ENCODE peak calls at places on chromosome 14, in ten cellular contexts. One of them, this sample, is unnamed.

GRCh38 chr14:23559010-23559920 is 3.2 kb downstream of the THTPA start:
- DNase-seq in body of pancreas: no peak
- DNase-seq in HL-60: peak
- DNase-seq in HFF-Myc: no peak
- DNase-seq in vagina: no peak
- DNase-seq in CD8-positive, alpha-beta memory T cell: peak
- DNase-seq in choroid plexus epithelial cell: peak
- DNase-seq in adipocyte: peak
- DNase-seq in gastrocnemius medialis: no peak
- DNase-seq in aorta: peak
- DNase-seq in this sample: peak

GRCh38 chr14:52189330-52189729 is 78.2 kb upstream of the PTGDR start:
- DNase-seq in adipocyte: peak
- DNase-seq in aorta: no peak
- DNase-seq in CD8-positive, alpha-beta memory T cell: no peak
- DNase-seq in HFF-Myc: no peak
- DNase-seq in gastrocnemius medialis: no peak
- DNase-seq in HL-60: no peak
- DNase-seq in vagina: no peak
- DNase-seq in body of pancreas: no peak
- DNase-seq in choroid plexus epithelial cell: peak
- DNase-seq in this sample: no peak

GRCh38 chr14:34971801-34972200 is 11.0 kb upstream of the SRP54 start:
- DNase-seq in gastrocnemius medialis: no peak
- DNase-seq in body of pancreas: no peak
- DNase-seq in vagina: no peak
- DNase-seq in HL-60: no peak
- DNase-seq in choroid plexus epithelial cell: peak
- DNase-seq in CD8-positive, alpha-beta memory T cell: no peak
- DNase-seq in adipocyte: no peak
- DNase-seq in HFF-Myc: no peak
- DNase-seq in aorta: no peak
- DNase-seq in this sample: peak

GRCh38 chr14:101927859-101928258 is 36.5 kb upstream of the DYNC1H1 start:
- DNase-seq in aorta: peak
- DNase-seq in body of pancreas: peak
- DNase-seq in CD8-positive, alpha-beta memory T cell: no peak
- DNase-seq in choroid plexus epithelial cell: peak
- DNase-seq in HFF-Myc: peak
- DNase-seq in HL-60: peak
- DNase-seq in gastrocnemius medialis: peak
- DNase-seq in vagina: no peak
- DNase-seq in adipocyte: peak
- DNase-seq in this sample: peak

GRCh38 chr14:40374221-40374620 is 942.0 kb upstream of the FBXO33 start:
- DNase-seq in HL-60: no peak
- DNase-seq in vagina: no peak
- DNase-seq in choroid plexus epithelial cell: no peak
- DNase-seq in CD8-positive, alpha-beta memory T cell: no peak
- DNase-seq in adipocyte: no peak
- DNase-seq in aorta: no peak
- DNase-seq in gastrocnemius medialis: no peak
- DNase-seq in body of pancreas: no peak
- DNase-seq in HFF-Myc: no peak
- DNase-seq in this sample: no peak

GRCh38 chr14:75125617-75126016 is 1.2 kb downstream of the NEK9 start:
- DNase-seq in gastrocnemius medialis: no peak
- DNase-seq in adipocyte: peak
- DNase-seq in vagina: no peak
- DNase-seq in HL-60: peak
- DNase-seq in aorta: no peak
- DNase-seq in body of pancreas: no peak
- DNase-seq in CD8-positive, alpha-beta memory T cell: no peak
- DNase-seq in choroid plexus epithelial cell: peak
- DNase-seq in HFF-Myc: peak
- DNase-seq in this sample: peak

GRCh38 chr14:24171422-24172260 is at the start of gene REC8:
- DNase-seq in CD8-positive, alpha-beta memory T cell: peak
- DNase-seq in HL-60: no peak
- DNase-seq in gastrocnemius medialis: peak
- DNase-seq in vagina: no peak
- DNase-seq in aorta: peak
- DNase-seq in HFF-Myc: no peak
- DNase-seq in choroid plexus epithelial cell: peak
- DNase-seq in body of pancreas: peak
- DNase-seq in adipocyte: no peak
- DNase-seq in this sample: peak

GRCh38 chr14:87944987-87945604 is 47.9 kb downstream of the GALC start:
- DNase-seq in body of pancreas: no peak
- DNase-seq in HL-60: no peak
- DNase-seq in choroid plexus epithelial cell: peak
- DNase-seq in vagina: no peak
- DNase-seq in adipocyte: peak
- DNase-seq in CD8-positive, alpha-beta memory T cell: no peak
- DNase-seq in aorta: no peak
- DNase-seq in HFF-Myc: no peak
- DNase-seq in gastrocnemius medialis: no peak
- DNase-seq in this sample: peak

GRCh38 chr14:76473381-76474263 is 97.7 kb downstream of the ESRRB start:
- DNase-seq in CD8-positive, alpha-beta memory T cell: no peak
- DNase-seq in body of pancreas: no peak
- DNase-seq in gastrocnemius medialis: peak
- DNase-seq in adipocyte: no peak
- DNase-seq in choroid plexus epithelial cell: peak
- DNase-seq in vagina: no peak
- DNase-seq in aorta: peak
- DNase-seq in HFF-Myc: no peak
- DNase-seq in HL-60: no peak
- DNase-seq in this sample: no peak

GRCh38 chr14:51547260-51547659 is 104.5 kb upstream of the FRMD6 start:
- DNase-seq in vagina: no peak
- DNase-seq in adipocyte: peak
- DNase-seq in HL-60: no peak
- DNase-seq in HFF-Myc: peak
- DNase-seq in CD8-positive, alpha-beta memory T cell: no peak
- DNase-seq in choroid plexus epithelial cell: peak
- DNase-seq in aorta: no peak
- DNase-seq in body of pancreas: peak
- DNase-seq in gastrocnemius medialis: peak
- DNase-seq in this sample: peak

GRCh38 chr14:32633214-32633864 is 304.2 kb downstream of the AKAP6 start:
- DNase-seq in body of pancreas: no peak
- DNase-seq in aorta: no peak
- DNase-seq in HL-60: no peak
- DNase-seq in gastrocnemius medialis: no peak
- DNase-seq in adipocyte: peak
- DNase-seq in HFF-Myc: no peak
- DNase-seq in CD8-positive, alpha-beta memory T cell: no peak
- DNase-seq in choroid plexus epithelial cell: no peak
- DNase-seq in vagina: no peak
- DNase-seq in this sample: no peak

GRCh38 chr14:100714205-100714781 is 12.4 kb upstream of the DLK1 start:
- DNase-seq in vagina: no peak
- DNase-seq in adipocyte: no peak
- DNase-seq in HL-60: no peak
- DNase-seq in CD8-positive, alpha-beta memory T cell: no peak
- DNase-seq in HFF-Myc: no peak
- DNase-seq in gastrocnemius medialis: no peak
- DNase-seq in aorta: no peak
- DNase-seq in body of pancreas: no peak
- DNase-seq in choroid plexus epithelial cell: no peak
- DNase-seq in this sample: no peak

GRCh38 chr14:34110531-34110930 is 159.7 kb upstream of the EGLN3 start:
- DNase-seq in HL-60: no peak
- DNase-seq in CD8-positive, alpha-beta memory T cell: no peak
- DNase-seq in HFF-Myc: no peak
- DNase-seq in choroid plexus epithelial cell: no peak
- DNase-seq in body of pancreas: no peak
- DNase-seq in gastrocnemius medialis: no peak
- DNase-seq in aorta: no peak
- DNase-seq in adipocyte: no peak
- DNase-seq in vagina: no peak
- DNase-seq in this sample: no peak

GRCh38 chr14:31303654-31304053 is 96.1 kb upstream of the HECTD1 start:
- DNase-seq in HFF-Myc: no peak
- DNase-seq in choroid plexus epithelial cell: no peak
- DNase-seq in gastrocnemius medialis: no peak
- DNase-seq in vagina: no peak
- DNase-seq in adipocyte: no peak
- DNase-seq in CD8-positive, alpha-beta memory T cell: no peak
- DNase-seq in aorta: no peak
- DNase-seq in HL-60: no peak
- DNase-seq in body of pancreas: no peak
- DNase-seq in this sample: no peak

GRCh38 chr14:99721792-99722516 is 37.9 kb downstream of the CYP46A1 start:
- DNase-seq in HL-60: no peak
- DNase-seq in choroid plexus epithelial cell: no peak
- DNase-seq in aorta: peak
- DNase-seq in CD8-positive, alpha-beta memory T cell: no peak
- DNase-seq in body of pancreas: no peak
- DNase-seq in HFF-Myc: no peak
- DNase-seq in adipocyte: no peak
- DNase-seq in vagina: peak
- DNase-seq in gastrocnemius medialis: no peak
- DNase-seq in this sample: no peak

GRCh38 chr14:63283501-63284248 is 35.1 kb downstream of the GPHB5 start:
- DNase-seq in HFF-Myc: no peak
- DNase-seq in vagina: no peak
- DNase-seq in CD8-positive, alpha-beta memory T cell: no peak
- DNase-seq in adipocyte: no peak
- DNase-seq in aorta: no peak
- DNase-seq in choroid plexus epithelial cell: no peak
- DNase-seq in HL-60: no peak
- DNase-seq in gastrocnemius medialis: no peak
- DNase-seq in body of pancreas: no peak
- DNase-seq in this sample: no peak

GRCh38 chr14:60815371-60815770 is 80.8 kb downstream of the MNAT1 start:
- DNase-seq in adipocyte: no peak
- DNase-seq in aorta: no peak
- DNase-seq in HFF-Myc: peak
- DNase-seq in HL-60: no peak
- DNase-seq in CD8-positive, alpha-beta memory T cell: no peak
- DNase-seq in vagina: no peak
- DNase-seq in choroid plexus epithelial cell: no peak
- DNase-seq in body of pancreas: no peak
- DNase-seq in gastrocnemius medialis: no peak
- DNase-seq in this sample: no peak

GRCh38 chr14:50082784-50083466 is 33.4 kb downstream of the VCPKMT start:
- DNase-seq in body of pancreas: no peak
- DNase-seq in aorta: no peak
- DNase-seq in CD8-positive, alpha-beta memory T cell: peak
- DNase-seq in choroid plexus epithelial cell: peak
- DNase-seq in gastrocnemius medialis: no peak
- DNase-seq in adipocyte: peak
- DNase-seq in HL-60: no peak
- DNase-seq in vagina: no peak
- DNase-seq in HFF-Myc: no peak
- DNase-seq in this sample: peak
- H3K4me3 ChIP-seq in body of pancreas: no peak
- H3K4me3 ChIP-seq in aorta: no peak
- H3K4me3 ChIP-seq in CD8-positive, alpha-beta memory T cell: peak
- H3K4me3 ChIP-seq in choroid plexus epithelial cell: no peak
- H3K4me3 ChIP-seq in gastrocnemius medialis: no peak
- H3K4me3 ChIP-seq in adipocyte: no peak
- H3K4me3 ChIP-seq in HL-60: no peak
- H3K4me3 ChIP-seq in vagina: no peak
- H3K4me3 ChIP-seq in HFF-Myc: no peak
- H3K4me3 ChIP-seq in this sample: no peak

GRCh38 chr14:93952829-93953228 is 23.5 kb downstream of the ASB2 start:
- DNase-seq in gastrocnemius medialis: no peak
- DNase-seq in aorta: no peak
- DNase-seq in CD8-positive, alpha-beta memory T cell: no peak
- DNase-seq in vagina: no peak
- DNase-seq in HFF-Myc: no peak
- DNase-seq in adipocyte: no peak
- DNase-seq in choroid plexus epithelial cell: no peak
- DNase-seq in body of pancreas: no peak
- DNase-seq in HL-60: no peak
- DNase-seq in this sample: no peak

GRCh38 chr14:93953263-93953662 is 23.1 kb downstream of the ASB2 start:
- DNase-seq in choroid plexus epithelial cell: no peak
- DNase-seq in body of pancreas: no peak
- DNase-seq in HFF-Myc: no peak
- DNase-seq in HL-60: no peak
- DNase-seq in vagina: no peak
- DNase-seq in aorta: no peak
- DNase-seq in adipocyte: no peak
- DNase-seq in CD8-positive, alpha-beta memory T cell: no peak
- DNase-seq in gastrocnemius medialis: no peak
- DNase-seq in this sample: no peak

GRCh38 chr14:93954516-93954830 is 21.9 kb downstream of the ASB2 start:
- DNase-seq in choroid plexus epithelial cell: no peak
- DNase-seq in aorta: no peak
- DNase-seq in vagina: no peak
- DNase-seq in body of pancreas: no peak
- DNase-seq in HFF-Myc: no peak
- DNase-seq in HL-60: no peak
- DNase-seq in adipocyte: no peak
- DNase-seq in CD8-positive, alpha-beta memory T cell: no peak
- DNase-seq in gastrocnemius medialis: no peak
- DNase-seq in this sample: no peak

GRCh38 chr14:93954900-93955891 is 21.2 kb downstream of the ASB2 start:
- DNase-seq in CD8-positive, alpha-beta memory T cell: peak
- DNase-seq in adipocyte: no peak
- DNase-seq in vagina: no peak
- DNase-seq in body of pancreas: no peak
- DNase-seq in HFF-Myc: no peak
- DNase-seq in choroid plexus epithelial cell: no peak
- DNase-seq in gastrocnemius medialis: no peak
- DNase-seq in aorta: no peak
- DNase-seq in HL-60: peak
- DNase-seq in this sample: no peak

GRCh38 chr14:93953739-93954515 is 22.4 kb downstream of the ASB2 start:
- DNase-seq in vagina: no peak
- DNase-seq in HFF-Myc: no peak
- DNase-seq in CD8-positive, alpha-beta memory T cell: no peak
- DNase-seq in body of pancreas: no peak
- DNase-seq in gastrocnemius medialis: no peak
- DNase-seq in choroid plexus epithelial cell: no peak
- DNase-seq in HL-60: no peak
- DNase-seq in adipocyte: no peak
- DNase-seq in aorta: no peak
- DNase-seq in this sample: no peak
- H3K4me3 ChIP-seq in vagina: no peak
- H3K4me3 ChIP-seq in HFF-Myc: no peak
- H3K4me3 ChIP-seq in CD8-positive, alpha-beta memory T cell: no peak
- H3K4me3 ChIP-seq in body of pancreas: no peak
- H3K4me3 ChIP-seq in gastrocnemius medialis: no peak
- H3K4me3 ChIP-seq in choroid plexus epithelial cell: no peak
- H3K4me3 ChIP-seq in HL-60: no peak
- H3K4me3 ChIP-seq in adipocyte: no peak
- H3K4me3 ChIP-seq in aorta: no peak
- H3K4me3 ChIP-seq in this sample: no peak

GRCh38 chr14:77980475-77981321 is 180.8 kb downstream of the ADCK1 start:
- DNase-seq in HL-60: no peak
- DNase-seq in CD8-positive, alpha-beta memory T cell: no peak
- DNase-seq in gastrocnemius medialis: no peak
- DNase-seq in choroid plexus epithelial cell: no peak
- DNase-seq in adipocyte: no peak
- DNase-seq in vagina: peak
- DNase-seq in body of pancreas: peak
- DNase-seq in HFF-Myc: no peak
- DNase-seq in aorta: no peak
- DNase-seq in this sample: peak
- H3K4me3 ChIP-seq in HL-60: peak
- H3K4me3 ChIP-seq in CD8-positive, alpha-beta memory T cell: no peak
- H3K4me3 ChIP-seq in gastrocnemius medialis: peak
- H3K4me3 ChIP-seq in choroid plexus epithelial cell: peak
- H3K4me3 ChIP-seq in adipocyte: peak
- H3K4me3 ChIP-seq in vagina: peak
- H3K4me3 ChIP-seq in body of pancreas: peak
- H3K4me3 ChIP-seq in HFF-Myc: peak
- H3K4me3 ChIP-seq in aorta: no peak
- H3K4me3 ChIP-seq in this sample: peak

GRCh38 chr14:68627868-68628604 is 164.8 kb downstream of the ZFP36L1 start:
- DNase-seq in choroid plexus epithelial cell: no peak
- DNase-seq in gastrocnemius medialis: no peak
- DNase-seq in vagina: peak
- DNase-seq in CD8-positive, alpha-beta memory T cell: no peak
- DNase-seq in adipocyte: no peak
- DNase-seq in body of pancreas: peak
- DNase-seq in HL-60: no peak
- DNase-seq in aorta: peak
- DNase-seq in HFF-Myc: no peak
- DNase-seq in this sample: peak
- H3K4me3 ChIP-seq in choroid plexus epithelial cell: peak
- H3K4me3 ChIP-seq in gastrocnemius medialis: no peak
- H3K4me3 ChIP-seq in vagina: peak
- H3K4me3 ChIP-seq in CD8-positive, alpha-beta memory T cell: peak
- H3K4me3 ChIP-seq in adipocyte: no peak
- H3K4me3 ChIP-seq in body of pancreas: no peak
- H3K4me3 ChIP-seq in HL-60: no peak
- H3K4me3 ChIP-seq in aorta: no peak
- H3K4me3 ChIP-seq in HFF-Myc: no peak
- H3K4me3 ChIP-seq in this sample: peak

This sample was measured in epithelial cell of esophagus.